ENCODE peak calls at places on chromosomes 5 and 9, in seven cellular contexts. One of them, this sample, is unnamed.

GRCh38 chr5:148469446-148470062 is 85.8 kb downstream of the FBXO38 start:
- DNase-seq in upper lobe of right lung: no peak
- DNase-seq in breast epithelium: no peak
- DNase-seq in CD8-positive, alpha-beta T cell: no peak
- DNase-seq in GM12865: no peak
- DNase-seq in mucosa of descending colon: no peak
- DNase-seq in heart left ventricle: peak; percentile 44
- DNase-seq in this sample: no peak

GRCh38 chr5:61423487-61424157 is 91.6 kb downstream of the ZSWIM6 start:
- DNase-seq in upper lobe of right lung: no peak
- DNase-seq in GM12865: no peak
- DNase-seq in mucosa of descending colon: no peak
- DNase-seq in heart left ventricle: no peak
- DNase-seq in CD8-positive, alpha-beta T cell: no peak
- DNase-seq in breast epithelium: no peak
- DNase-seq in this sample: no peak

GRCh38 chr9:92723299-92723625 is 41.4 kb downstream of the BICD2 start:
- DNase-seq in heart left ventricle: no peak
- DNase-seq in upper lobe of right lung: no peak
- DNase-seq in GM12865: no peak
- DNase-seq in mucosa of descending colon: no peak
- DNase-seq in breast epithelium: peak; percentile 61
- DNase-seq in CD8-positive, alpha-beta T cell: no peak
- DNase-seq in this sample: no peak

GRCh38 chr9:87770616-87771015 is 44.7 kb downstream of the CTSL start:
- DNase-seq in CD8-positive, alpha-beta T cell: no peak
- DNase-seq in breast epithelium: no peak
- DNase-seq in GM12865: no peak
- DNase-seq in upper lobe of right lung: no peak
- DNase-seq in heart left ventricle: no peak
- DNase-seq in mucosa of descending colon: no peak
- DNase-seq in this sample: no peak

GRCh38 chr5:113614191-113614590 is 100.7 kb downstream of the YTHDC2 start:
- DNase-seq in GM12865: no peak
- DNase-seq in breast epithelium: no peak
- DNase-seq in mucosa of descending colon: no peak
- DNase-seq in heart left ventricle: no peak
- DNase-seq in upper lobe of right lung: no peak
- DNase-seq in CD8-positive, alpha-beta T cell: no peak
- DNase-seq in this sample: no peak

GRCh38 chr5:134426362-134426761 is 14.7 kb upstream of the CDKN2AIPNL start:
- DNase-seq in mucosa of descending colon: no peak
- DNase-seq in CD8-positive, alpha-beta T cell: no peak
- DNase-seq in upper lobe of right lung: peak; percentile 40
- DNase-seq in breast epithelium: no peak
- DNase-seq in heart left ventricle: no peak
- DNase-seq in GM12865: no peak
- DNase-seq in this sample: no peak

GRCh38 chr9:114097613-114098020 is 1.5 kb downstream of the KIF12 start:
- DNase-seq in GM12865: no peak
- DNase-seq in mucosa of descending colon: peak; percentile 69
- DNase-seq in upper lobe of right lung: peak; percentile 53
- DNase-seq in CD8-positive, alpha-beta T cell: no peak
- DNase-seq in breast epithelium: no peak
- DNase-seq in heart left ventricle: no peak
- DNase-seq in this sample: no peak

GRCh38 chr5:84058561-84058960 is 326.1 kb downstream of the EDIL3 start:
- DNase-seq in mucosa of descending colon: no peak
- DNase-seq in GM12865: no peak
- DNase-seq in heart left ventricle: no peak
- DNase-seq in upper lobe of right lung: no peak
- DNase-seq in breast epithelium: no peak
- DNase-seq in CD8-positive, alpha-beta T cell: no peak
- DNase-seq in this sample: no peak

GRCh38 chr5:136781464-136781863 is 416.1 kb upstream of the TRPC7 start:
- DNase-seq in CD8-positive, alpha-beta T cell: no peak
- DNase-seq in breast epithelium: no peak
- DNase-seq in mucosa of descending colon: no peak
- DNase-seq in upper lobe of right lung: no peak
- DNase-seq in heart left ventricle: no peak
- DNase-seq in GM12865: no peak
- DNase-seq in this sample: no peak

DNA sequence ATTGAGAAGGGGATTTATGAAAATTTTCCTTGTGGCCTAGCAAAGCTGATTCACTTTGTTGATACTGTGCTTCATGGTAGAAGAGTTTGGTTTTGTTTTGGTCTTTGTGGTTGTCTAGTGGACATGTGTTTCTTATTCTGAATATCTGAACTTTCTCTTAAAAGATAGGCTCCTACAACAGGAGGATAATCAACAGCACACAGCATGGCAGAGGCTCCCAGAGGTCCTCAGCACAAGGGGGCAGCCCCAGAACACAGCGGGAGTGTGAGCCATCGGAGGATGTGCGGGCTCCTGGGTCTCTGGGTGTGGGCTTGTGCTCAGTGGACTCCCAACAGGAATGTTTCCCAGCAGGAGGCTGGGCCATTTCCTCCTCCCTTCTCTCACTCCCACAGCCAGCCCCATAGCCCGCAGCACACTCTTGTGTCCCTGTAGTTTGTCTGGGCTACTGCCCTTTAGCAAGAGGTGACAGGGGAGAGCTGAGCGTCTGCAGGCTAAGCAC is 164.3 kb upstream of the OTULINL start:
- DNase-seq in CD8-positive, alpha-beta T cell: no peak
- DNase-seq in upper lobe of right lung: no peak
- DNase-seq in heart left ventricle: peak; percentile 39
- DNase-seq in GM12865: peak; percentile 33
- DNase-seq in breast epithelium: no peak
- DNase-seq in mucosa of descending colon: peak; percentile 54
- DNase-seq in this sample: no peak
- TF ChIP-seq CTCF in CD8-positive, alpha-beta T cell: no peak
- TF ChIP-seq CTCF in upper lobe of right lung: no peak
- TF ChIP-seq CTCF in heart left ventricle: no peak
- TF ChIP-seq CTCF in GM12865: no peak
- TF ChIP-seq CTCF in breast epithelium: no peak
- TF ChIP-seq CTCF in mucosa of descending colon: no peak
- TF ChIP-seq CTCF in this sample: no peak

GRCh38 chr5:146451411-146451810 is 4.3 kb downstream of the TCERG1 start:
- DNase-seq in upper lobe of right lung: no peak
- DNase-seq in CD8-positive, alpha-beta T cell: no peak
- DNase-seq in breast epithelium: no peak
- DNase-seq in GM12865: no peak
- DNase-seq in heart left ventricle: no peak
- DNase-seq in mucosa of descending colon: no peak
- DNase-seq in this sample: no peak
- TF ChIP-seq CTCF in upper lobe of right lung: peak; percentile 11
- TF ChIP-seq CTCF in CD8-positive, alpha-beta T cell: no peak
- TF ChIP-seq CTCF in breast epithelium: no peak
- TF ChIP-seq CTCF in GM12865: peak; percentile 13
- TF ChIP-seq CTCF in heart left ventricle: no peak
- TF ChIP-seq CTCF in mucosa of descending colon: no peak
- TF ChIP-seq CTCF in this sample: peak; percentile 8

GRCh38 chr9:131976157-131976740 is 103.4 kb downstream of the MED27 start:
- DNase-seq in breast epithelium: no peak
- DNase-seq in upper lobe of right lung: no peak
- DNase-seq in heart left ventricle: no peak
- DNase-seq in CD8-positive, alpha-beta T cell: no peak
- DNase-seq in GM12865: no peak
- DNase-seq in mucosa of descending colon: no peak
- DNase-seq in this sample: no peak
- TF ChIP-seq CTCF in breast epithelium: no peak
- TF ChIP-seq CTCF in upper lobe of right lung: no peak
- TF ChIP-seq CTCF in heart left ventricle: no peak
- TF ChIP-seq CTCF in CD8-positive, alpha-beta T cell: no peak
- TF ChIP-seq CTCF in GM12865: no peak
- TF ChIP-seq CTCF in mucosa of descending colon: no peak
- TF ChIP-seq CTCF in this sample: no peak

GRCh38 chr5:138068742-138069375 is 15.0 kb upstream of the WNT8A start:
- DNase-seq in upper lobe of right lung: peak; percentile 86
- DNase-seq in heart left ventricle: peak; percentile 67
- DNase-seq in mucosa of descending colon: peak; percentile 59
- DNase-seq in CD8-positive, alpha-beta T cell: peak; percentile 42
- DNase-seq in breast epithelium: peak; percentile 21
- DNase-seq in GM12865: peak; percentile 83
- DNase-seq in this sample: peak; percentile 62

GRCh38 chr5:138064526-138064925 is 19.3 kb upstream of the WNT8A start:
- DNase-seq in GM12865: no peak
- DNase-seq in upper lobe of right lung: no peak
- DNase-seq in breast epithelium: no peak
- DNase-seq in mucosa of descending colon: no peak
- DNase-seq in heart left ventricle: no peak
- DNase-seq in CD8-positive, alpha-beta T cell: no peak
- DNase-seq in this sample: no peak

GRCh38 chr5:138065102-138065501 is 18.7 kb upstream of the WNT8A start:
- DNase-seq in mucosa of descending colon: no peak
- DNase-seq in breast epithelium: no peak
- DNase-seq in GM12865: peak; percentile 41
- DNase-seq in upper lobe of right lung: no peak
- DNase-seq in CD8-positive, alpha-beta T cell: no peak
- DNase-seq in heart left ventricle: no peak
- DNase-seq in this sample: no peak
- TF ChIP-seq CTCF in mucosa of descending colon: no peak
- TF ChIP-seq CTCF in breast epithelium: no peak
- TF ChIP-seq CTCF in GM12865: peak; percentile 59
- TF ChIP-seq CTCF in upper lobe of right lung: peak; percentile 15
- TF ChIP-seq CTCF in CD8-positive, alpha-beta T cell: no peak
- TF ChIP-seq CTCF in heart left ventricle: no peak
- TF ChIP-seq CTCF in this sample: peak; percentile 37

DNA sequence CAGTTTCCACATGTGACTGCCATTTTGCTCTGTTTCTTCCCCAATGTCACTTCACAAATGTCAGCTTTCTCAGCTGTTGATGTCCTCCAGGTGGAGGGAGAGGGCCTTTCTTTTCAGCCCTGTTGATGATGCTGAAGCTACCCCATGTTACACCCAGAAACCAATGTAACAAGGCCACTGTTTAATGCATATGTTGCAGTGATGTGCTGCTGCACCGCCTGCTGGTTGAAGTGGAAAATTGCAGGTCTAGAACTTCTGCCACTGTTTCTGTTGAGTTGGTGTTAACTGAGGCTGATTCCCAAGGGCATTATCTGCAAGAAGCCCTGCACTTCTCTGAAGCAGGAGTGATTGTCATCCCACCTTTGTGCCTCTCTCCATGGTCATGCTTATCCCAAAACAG is 428.4 kb downstream of the KDM4C start:
- DNase-seq in breast epithelium: no peak
- DNase-seq in GM12865: peak; percentile 50
- DNase-seq in heart left ventricle: no peak
- DNase-seq in CD8-positive, alpha-beta T cell: no peak
- DNase-seq in upper lobe of right lung: no peak
- DNase-seq in mucosa of descending colon: no peak
- DNase-seq in this sample: no peak
- TF ChIP-seq CTCF in breast epithelium: no peak
- TF ChIP-seq CTCF in GM12865: peak; percentile 59
- TF ChIP-seq CTCF in heart left ventricle: no peak
- TF ChIP-seq CTCF in CD8-positive, alpha-beta T cell: no peak
- TF ChIP-seq CTCF in upper lobe of right lung: peak; percentile 31
- TF ChIP-seq CTCF in mucosa of descending colon: peak; percentile 48
- TF ChIP-seq CTCF in this sample: peak; percentile 33

GRCh38 chr9:27528278-27528885 is 1.2 kb downstream of the MOB3B start:
- DNase-seq in mucosa of descending colon: peak; percentile 91
- DNase-seq in heart left ventricle: peak; percentile 76
- DNase-seq in breast epithelium: peak; percentile 90
- DNase-seq in GM12865: peak; percentile 52
- DNase-seq in CD8-positive, alpha-beta T cell: peak; percentile 10
- DNase-seq in upper lobe of right lung: peak; percentile 91
- DNase-seq in this sample: no peak
- TF ChIP-seq CTCF in mucosa of descending colon: no peak
- TF ChIP-seq CTCF in heart left ventricle: no peak
- TF ChIP-seq CTCF in breast epithelium: no peak
- TF ChIP-seq CTCF in GM12865: no peak
- TF ChIP-seq CTCF in CD8-positive, alpha-beta T cell: no peak
- TF ChIP-seq CTCF in upper lobe of right lung: no peak
- TF ChIP-seq CTCF in this sample: no peak

DNA sequence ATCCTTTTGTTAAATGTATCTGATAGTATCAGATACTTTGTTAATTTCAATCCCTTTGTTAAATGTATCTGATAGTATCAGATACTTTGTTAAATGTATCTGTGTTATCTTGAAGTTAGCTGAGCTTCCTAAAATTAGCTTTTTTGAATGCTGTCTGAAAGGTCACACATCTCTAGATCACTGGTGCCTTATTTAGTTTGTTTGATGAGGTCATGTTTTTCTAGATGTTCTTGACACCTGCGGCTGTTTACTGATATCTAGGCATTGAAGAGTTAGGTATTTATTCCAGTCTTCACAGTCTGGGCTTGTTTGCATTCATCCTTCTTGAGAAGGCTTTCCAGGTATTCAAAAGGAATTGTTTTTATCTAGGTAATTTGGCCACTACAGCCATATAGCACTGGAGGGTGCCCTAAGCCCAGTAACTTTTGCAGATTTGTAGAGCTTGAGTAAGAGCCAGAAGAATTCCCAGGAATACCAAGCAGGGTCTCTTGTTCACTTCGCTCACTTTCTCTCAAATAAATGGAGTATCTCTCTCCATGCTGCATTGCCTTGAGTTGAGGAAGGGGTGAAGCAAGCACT is 435.4 kb upstream of the GRAMD2B start:
- DNase-seq in heart left ventricle: no peak
- DNase-seq in mucosa of descending colon: no peak
- DNase-seq in GM12865: no peak
- DNase-seq in CD8-positive, alpha-beta T cell: no peak
- DNase-seq in breast epithelium: no peak
- DNase-seq in upper lobe of right lung: no peak
- DNase-seq in this sample: no peak
- TF ChIP-seq CTCF in heart left ventricle: no peak
- TF ChIP-seq CTCF in mucosa of descending colon: no peak
- TF ChIP-seq CTCF in GM12865: no peak
- TF ChIP-seq CTCF in CD8-positive, alpha-beta T cell: no peak
- TF ChIP-seq CTCF in breast epithelium: no peak
- TF ChIP-seq CTCF in upper lobe of right lung: no peak
- TF ChIP-seq CTCF in this sample: no peak

This sample was measured in D721Med.